ENCODE peak calls at places on chromosomes 3 and 15, in nine cellular contexts. One of them, this sample, is unnamed.

GRCh38 chr3:78863294-78864203 is 904.2 kb downstream of the ROBO1 start:
- DNase-seq in RCC 7860: no peak
- DNase-seq in cardiac fibroblast: no peak
- DNase-seq in stimulated activated CD4-positive, alpha-beta T cell treated with anti-CD3 and anti-CD28 coated beads, Interleukin-2, amount 100 ng/mL, for 24 hours: no peak
- DNase-seq in iPS-NIHi11: no peak
- DNase-seq in HTR-8/SVneo: no peak
- DNase-seq in pancreas: no peak
- DNase-seq in retinal pigment epithelial cell: no peak
- DNase-seq in renal cortical epithelial cell: no peak
- DNase-seq in this sample: no peak

GRCh38 chr15:80561500-80561899 is 133.6 kb upstream of the ABHD17C start:
- DNase-seq in RCC 7860: no peak
- DNase-seq in cardiac fibroblast: peak; percentile 30
- DNase-seq in stimulated activated CD4-positive, alpha-beta T cell treated with anti-CD3 and anti-CD28 coated beads, Interleukin-2, amount 100 ng/mL, for 24 hours: no peak
- DNase-seq in iPS-NIHi11: no peak
- DNase-seq in HTR-8/SVneo: no peak
- DNase-seq in pancreas: no peak
- DNase-seq in retinal pigment epithelial cell: no peak
- DNase-seq in renal cortical epithelial cell: no peak
- DNase-seq in this sample: no peak

GRCh38 chr15:23447107-23447500 is at the start of gene GOLGA6L2:
- DNase-seq in RCC 7860: no peak
- DNase-seq in cardiac fibroblast: no peak
- DNase-seq in stimulated activated CD4-positive, alpha-beta T cell treated with anti-CD3 and anti-CD28 coated beads, Interleukin-2, amount 100 ng/mL, for 24 hours: no peak
- DNase-seq in iPS-NIHi11: no peak
- DNase-seq in HTR-8/SVneo: no peak
- DNase-seq in pancreas: no peak
- DNase-seq in retinal pigment epithelial cell: no peak
- DNase-seq in renal cortical epithelial cell: no peak
- DNase-seq in this sample: no peak

GRCh38 chr3:52150860-52151259 is 3.4 kb downstream of the POC1A start:
- DNase-seq in RCC 7860: no peak
- DNase-seq in cardiac fibroblast: no peak
- DNase-seq in stimulated activated CD4-positive, alpha-beta T cell treated with anti-CD3 and anti-CD28 coated beads, Interleukin-2, amount 100 ng/mL, for 24 hours: no peak
- DNase-seq in iPS-NIHi11: no peak
- DNase-seq in HTR-8/SVneo: no peak
- DNase-seq in pancreas: no peak
- DNase-seq in retinal pigment epithelial cell: no peak
- DNase-seq in renal cortical epithelial cell: no peak
- DNase-seq in this sample: no peak

GRCh38 chr15:37941779-37942178 is 7.3 kb downstream of the TMCO5A start:
- DNase-seq in RCC 7860: no peak
- DNase-seq in cardiac fibroblast: no peak
- DNase-seq in stimulated activated CD4-positive, alpha-beta T cell treated with anti-CD3 and anti-CD28 coated beads, Interleukin-2, amount 100 ng/mL, for 24 hours: no peak
- DNase-seq in iPS-NIHi11: no peak
- DNase-seq in HTR-8/SVneo: no peak
- DNase-seq in pancreas: no peak
- DNase-seq in retinal pigment epithelial cell: no peak
- DNase-seq in renal cortical epithelial cell: peak; percentile 29
- DNase-seq in this sample: no peak

GRCh38 chr15:22974745-22975144 is 5.4 kb downstream of the CYFIP1 start:
- DNase-seq in RCC 7860: no peak
- DNase-seq in cardiac fibroblast: no peak
- DNase-seq in stimulated activated CD4-positive, alpha-beta T cell treated with anti-CD3 and anti-CD28 coated beads, Interleukin-2, amount 100 ng/mL, for 24 hours: no peak
- DNase-seq in iPS-NIHi11: no peak
- DNase-seq in HTR-8/SVneo: no peak
- DNase-seq in pancreas: no peak
- DNase-seq in retinal pigment epithelial cell: no peak
- DNase-seq in renal cortical epithelial cell: no peak
- DNase-seq in this sample: no peak

GRCh38 chr15:51874751-51875644 is 45.5 kb downstream of the TMOD3 start:
- DNase-seq in RCC 7860: peak; percentile 91
- DNase-seq in cardiac fibroblast: peak; percentile 96
- DNase-seq in stimulated activated CD4-positive, alpha-beta T cell treated with anti-CD3 and anti-CD28 coated beads, Interleukin-2, amount 100 ng/mL, for 24 hours: no peak
- DNase-seq in iPS-NIHi11: no peak
- DNase-seq in HTR-8/SVneo: peak; percentile 71
- DNase-seq in pancreas: no peak
- DNase-seq in retinal pigment epithelial cell: peak; percentile 78
- DNase-seq in renal cortical epithelial cell: peak; percentile 98
- DNase-seq in this sample: no peak

GRCh38 chr3:193686665-193687506 is 93.9 kb downstream of the OPA1 start:
- DNase-seq in RCC 7860: no peak
- DNase-seq in cardiac fibroblast: no peak
- DNase-seq in stimulated activated CD4-positive, alpha-beta T cell treated with anti-CD3 and anti-CD28 coated beads, Interleukin-2, amount 100 ng/mL, for 24 hours: no peak
- DNase-seq in iPS-NIHi11: no peak
- DNase-seq in HTR-8/SVneo: no peak
- DNase-seq in pancreas: no peak
- DNase-seq in retinal pigment epithelial cell: no peak
- DNase-seq in renal cortical epithelial cell: no peak
- DNase-seq in this sample: no peak

GRCh38 chr15:63392355-63393009 is 10.8 kb upstream of the CA12 start:
- DNase-seq in RCC 7860: no peak
- DNase-seq in cardiac fibroblast: no peak
- DNase-seq in stimulated activated CD4-positive, alpha-beta T cell treated with anti-CD3 and anti-CD28 coated beads, Interleukin-2, amount 100 ng/mL, for 24 hours: no peak
- DNase-seq in iPS-NIHi11: no peak
- DNase-seq in HTR-8/SVneo: no peak
- DNase-seq in pancreas: no peak
- DNase-seq in retinal pigment epithelial cell: no peak
- DNase-seq in renal cortical epithelial cell: no peak
- DNase-seq in this sample: no peak